ENCODE peak calls at places on chromosomes 4 and X, in eight cellular contexts. One of them, this sample, is unnamed.

GRCh38 chrX:136639506-136640176 is 8.3 kb upstream of the CD40LG start:
- DNase-seq in HepG2: no peak
- DNase-seq in endothelial cell: no peak
- DNase-seq in NB4: peak; percentile 63
- DNase-seq in astrocyte of the cerebellum: no peak
- DNase-seq in HEK293T: no peak
- DNase-seq in NCI-H1694: no peak
- DNase-seq in GM12878: no peak
- DNase-seq in this sample: peak; percentile 7

GRCh38 chrX:134631404-134632346 is 26.6 kb downstream of the PLAC1 start:
- DNase-seq in HepG2: no peak
- DNase-seq in endothelial cell: no peak
- DNase-seq in NB4: no peak
- DNase-seq in astrocyte of the cerebellum: no peak
- DNase-seq in HEK293T: no peak
- DNase-seq in NCI-H1694: peak; percentile 36
- DNase-seq in GM12878: no peak
- DNase-seq in this sample: no peak

GRCh38 chrX:110759785-110760184 is 35.8 kb downstream of the CHRDL1 start:
- DNase-seq in HepG2: no peak
- DNase-seq in endothelial cell: no peak
- DNase-seq in NB4: no peak
- DNase-seq in astrocyte of the cerebellum: peak; percentile 18
- DNase-seq in HEK293T: no peak
- DNase-seq in NCI-H1694: no peak
- DNase-seq in GM12878: no peak
- DNase-seq in this sample: no peak

GRCh38 chr4:92121099-92121498 is 182.7 kb upstream of the GRID2 start:
- DNase-seq in HepG2: no peak
- DNase-seq in endothelial cell: no peak
- DNase-seq in NB4: no peak
- DNase-seq in astrocyte of the cerebellum: peak; percentile 77
- DNase-seq in HEK293T: no peak
- DNase-seq in NCI-H1694: no peak
- DNase-seq in GM12878: no peak
- DNase-seq in this sample: no peak

GRCh38 chrX:3526084-3526483 is 179.6 kb upstream of the MXRA5 start:
- DNase-seq in HepG2: no peak
- DNase-seq in endothelial cell: no peak
- DNase-seq in NB4: no peak
- DNase-seq in astrocyte of the cerebellum: no peak
- DNase-seq in HEK293T: no peak
- DNase-seq in NCI-H1694: no peak
- DNase-seq in GM12878: no peak
- DNase-seq in this sample: no peak

GRCh38 chr4:182918791-182919302 is 1.7 kb upstream of the DCTD start:
- DNase-seq in HepG2: no peak
- DNase-seq in endothelial cell: no peak
- DNase-seq in NB4: peak; percentile 69
- DNase-seq in astrocyte of the cerebellum: no peak
- DNase-seq in HEK293T: no peak
- DNase-seq in NCI-H1694: no peak
- DNase-seq in GM12878: peak; percentile 40
- DNase-seq in this sample: peak; percentile 21

GRCh38 chr4:13193662-13194061 is 290.5 kb downstream of the RAB28 start:
- DNase-seq in HepG2: peak; percentile 4
- DNase-seq in endothelial cell: no peak
- DNase-seq in NB4: no peak
- DNase-seq in astrocyte of the cerebellum: no peak
- DNase-seq in HEK293T: no peak
- DNase-seq in NCI-H1694: no peak
- DNase-seq in GM12878: no peak
- DNase-seq in this sample: no peak

GRCh38 chr4:165628572-165628971 is 244.5 kb upstream of the TLL1 start:
- DNase-seq in HepG2: no peak
- DNase-seq in endothelial cell: no peak
- DNase-seq in NB4: no peak
- DNase-seq in astrocyte of the cerebellum: no peak
- DNase-seq in HEK293T: no peak
- DNase-seq in NCI-H1694: no peak
- DNase-seq in GM12878: no peak
- DNase-seq in this sample: no peak

GRCh38 chr4:184444953-184445309 is 29.4 kb downstream of the IRF2 start:
- DNase-seq in HepG2: no peak
- DNase-seq in endothelial cell: no peak
- DNase-seq in NB4: no peak
- DNase-seq in astrocyte of the cerebellum: no peak
- DNase-seq in HEK293T: no peak
- DNase-seq in NCI-H1694: no peak
- DNase-seq in GM12878: peak; percentile 26
- DNase-seq in this sample: no peak

GRCh38 chrX:25144043-25144940 is 128.5 kb upstream of the ARX start:
- DNase-seq in HepG2: peak; percentile 10
- DNase-seq in endothelial cell: peak; percentile 43
- DNase-seq in NB4: peak; percentile 52
- DNase-seq in astrocyte of the cerebellum: peak; percentile 32
- DNase-seq in HEK293T: peak; percentile 59
- DNase-seq in NCI-H1694: peak; percentile 64
- DNase-seq in GM12878: no peak
- DNase-seq in this sample: no peak

GRCh38 chr4:57109847-57110634 is at the start of gene IGFBP7:
- DNase-seq in HepG2: no peak
- DNase-seq in endothelial cell: peak; percentile 22
- DNase-seq in NB4: peak; percentile 75
- DNase-seq in astrocyte of the cerebellum: no peak
- DNase-seq in HEK293T: peak; percentile 48
- DNase-seq in NCI-H1694: no peak
- DNase-seq in GM12878: no peak
- DNase-seq in this sample: no peak

GRCh38 chr4:11438647-11439046 is 10.0 kb upstream of the HS3ST1 start:
- DNase-seq in HepG2: no peak
- DNase-seq in endothelial cell: no peak
- DNase-seq in NB4: no peak
- DNase-seq in astrocyte of the cerebellum: no peak
- DNase-seq in HEK293T: no peak
- DNase-seq in NCI-H1694: no peak
- DNase-seq in GM12878: no peak
- DNase-seq in this sample: no peak

GRCh38 chr4:142984871-142985585 is 138.9 kb upstream of the INPP4B start:
- DNase-seq in HepG2: peak; percentile 23
- DNase-seq in endothelial cell: no peak
- DNase-seq in NB4: peak; percentile 7
- DNase-seq in astrocyte of the cerebellum: peak; percentile 46
- DNase-seq in HEK293T: peak; percentile 39
- DNase-seq in NCI-H1694: no peak
- DNase-seq in GM12878: no peak
- DNase-seq in this sample: no peak

GRCh38 chrX:18173494-18174180 is 47.0 kb downstream of the BEND2 start:
- DNase-seq in HepG2: no peak
- DNase-seq in endothelial cell: no peak
- DNase-seq in NB4: no peak
- DNase-seq in astrocyte of the cerebellum: no peak
- DNase-seq in HEK293T: no peak
- DNase-seq in NCI-H1694: no peak
- DNase-seq in GM12878: no peak
- DNase-seq in this sample: no peak

GRCh38 chrX:147476008-147476407 is 435.7 kb upstream of the FMR1 start:
- DNase-seq in HepG2: peak; percentile 4
- DNase-seq in endothelial cell: peak; percentile 37
- DNase-seq in NB4: peak; percentile 24
- DNase-seq in astrocyte of the cerebellum: no peak
- DNase-seq in HEK293T: peak; percentile 45
- DNase-seq in NCI-H1694: peak; percentile 14
- DNase-seq in GM12878: no peak
- DNase-seq in this sample: no peak

GRCh38 chrX:115344885-115345653 is 55.6 kb downstream of the LUZP4 start:
- DNase-seq in HepG2: peak; percentile 91
- DNase-seq in endothelial cell: peak; percentile 22
- DNase-seq in NB4: no peak
- DNase-seq in astrocyte of the cerebellum: peak; percentile 93
- DNase-seq in HEK293T: peak; percentile 77
- DNase-seq in NCI-H1694: no peak
- DNase-seq in GM12878: no peak
- DNase-seq in this sample: no peak

GRCh38 chrX:135410861-135411627 is 10.7 kb upstream of the SMIM10L2A start:
- DNase-seq in HepG2: no peak
- DNase-seq in endothelial cell: no peak
- DNase-seq in NB4: peak; percentile 25
- DNase-seq in astrocyte of the cerebellum: no peak
- DNase-seq in HEK293T: no peak
- DNase-seq in NCI-H1694: no peak
- DNase-seq in GM12878: no peak
- DNase-seq in this sample: no peak